ENCODE peak calls at places on chromosomes 13 and 19, in eight cellular contexts. C is AG08396; I is cardiac fibroblast; V is H9; B is brain microvascular endothelial cell; L is activated naive CD8-positive, alpha-beta T cell treated with anti-CD3 and anti-CD28 coated beads, Interleukin-2, amount 50 U/mL, for 24 hours; A is activated effector memory CD4-positive, alpha-beta T cell treated with anti-CD3 and anti-CD28 coated beads, Interleukin-2, amount 50 U/mL, for 16 hours; X is Calu3. G is an unnamed sample.

GRCh38 chr19:7132054-7132453 is 62.6 kb downstream of the ZNF557 start:
- DNase-seq in L (no peak), V (no peak), X (no peak), C (no peak), A (no peak), I (no peak), B (no peak), G (no peak)

GRCh38 chr19:8208119-8208709 is 956 bp upstream of the CERS4 start:
- DNase-seq in V (peak; percentile 76), X (peak; percentile 15), B (no peak), A (no peak), I (no peak), C (no peak), L (no peak), G (no peak)

GRCh38 chr19:55973982-55974381 is 12.6 kb upstream of the NLRP5 start:
- DNase-seq in C (no peak), V (no peak), X (no peak), A (no peak), L (no peak), I (no peak), B (no peak), G (no peak)

GRCh38 chr19:34851277-34851804 is 75.4 kb upstream of the ZNF30 start:
- DNase-seq in A (no peak), I (no peak), X (peak; percentile 40), B (no peak), L (no peak), C (no peak), V (peak; percentile 67), G (no peak)

GRCh38 chr13:42232671-42233070 is 39.3 kb upstream of the AKAP11 start:
- DNase-seq in I (no peak), V (no peak), X (no peak), C (no peak), L (no peak), A (no peak), B (no peak), G (no peak)

GRCh38 chr13:29803221-29803620 is 47.2 kb downstream of the UBL3 start:
- DNase-seq in C (no peak), B (no peak), L (no peak), I (no peak), X (no peak), A (no peak), V (no peak), G (no peak)

GRCh38 chr19:6393982-6394412 is 1.0 kb upstream of the GTF2F1 start:
- DNase-seq in I (no peak), B (no peak), A (peak; percentile 89), X (no peak), V (no peak), C (no peak), L (no peak), G (no peak)

GRCh38 chr19:38451036-38451435 is 17.5 kb downstream of the RYR1 start:
- DNase-seq in X (no peak), C (no peak), V (no peak), I (no peak), L (no peak), A (no peak), B (no peak), G (no peak)

GRCh38 chr19:35053667-35054293 is 12.3 kb downstream of the HPN start:
- DNase-seq in B (no peak), C (no peak), I (no peak), A (no peak), V (no peak), X (no peak), L (no peak), G (no peak)

GRCh38 chr19:7230826-7231225 is 63.4 kb downstream of the INSR start:
- DNase-seq in I (no peak), V (no peak), C (no peak), A (no peak), X (no peak), B (no peak), L (no peak), G (no peak)

GRCh38 chr13:36454121-36454520 is 21.8 kb downstream of the CCNA1 start:
- DNase-seq in C (no peak), I (no peak), A (no peak), V (no peak), X (no peak), L (no peak), B (no peak), G (no peak)

GRCh38 chr13:27970382-27971235 is 1.5 kb upstream of the CDX2 start:
- DNase-seq in B (no peak), A (no peak), X (no peak), I (no peak), L (no peak), V (no peak), C (no peak), G (no peak)

GRCh38 chr13:77310161-77310560 is 16.7 kb downstream of the MYCBP2 start:
- DNase-seq in V (no peak), A (no peak), L (no peak), X (no peak), I (no peak), B (no peak), C (no peak), G (no peak)

GRCh38 chr13:23934481-23934880 is 37.2 kb upstream of the C1QTNF9B start:
- DNase-seq in I (peak; percentile 93), L (no peak), C (no peak), B (peak; percentile 46), A (no peak), V (no peak), X (no peak), G (no peak)

GRCh38 chr13:83377486-83377885 is 504.8 kb downstream of the SLITRK1 start:
- DNase-seq in B (peak; percentile 8), L (no peak), V (no peak), I (peak; percentile 32), X (no peak), A (no peak), C (no peak), G (no peak)

GRCh38 chr19:33998739-33999345 is 173.5 kb upstream of the LSM14A start:
- DNase-seq in X (no peak), V (no peak), C (no peak), B (no peak), L (no peak), I (peak; percentile 21), A (no peak), G (no peak)

GRCh38 chr19:41218615-41219507 is at the start of gene AXL:
- DNase-seq in I (peak; percentile 70), V (peak; percentile 91), L (no peak), A (no peak), C (peak; percentile 85), X (peak; percentile 68), B (peak; percentile 83), G (peak; percentile 97)

GRCh38 chr19:4749870-4750269 is 26.2 kb upstream of the DPP9 start:
- DNase-seq in X (no peak), L (no peak), I (no peak), A (no peak), B (no peak), V (no peak), C (no peak), G (no peak)